ENCODE peak calls at places on chromosomes 12 and 14, in four cellular contexts. Q is HepG2, K is SK-N-SH, D is H1. R is an unnamed sample.

GRCh38 chr14:73365727-73366126 is 92.6 kb downstream of the NUMB start:
- DNase-seq in Q (peak; percentile 76), D (no peak), K (no peak), R (no peak)

GRCh38 chr12:58310368-58310767 is 369.0 kb downstream of the ATP23 start:
- DNase-seq in K (no peak), D (no peak), Q (no peak), R (no peak)

GRCh38 chr12:71295913-71296312 is 138.1 kb upstream of the TSPAN8 start:
- DNase-seq in D (no peak), K (no peak), Q (no peak), R (no peak)

GRCh38 chr12:92551853-92552397 is 150.9 kb upstream of the PLEKHG7 start:
- DNase-seq in K (no peak), D (no peak), Q (no peak), R (peak; percentile 98)

GRCh38 chr12:128817115-128818015 is 6.4 kb downstream of the SLC15A4 start:
- DNase-seq in D (no peak), K (peak; percentile 46), Q (no peak), R (peak; percentile 90)

GRCh38 chr12:119322324-119322723 is 12.2 kb upstream of the CCDC60 start:
- DNase-seq in Q (no peak), K (no peak), D (no peak), R (no peak)

GRCh38 chr14:95025218-95025617 is 132.1 kb downstream of the DICER1 start:
- DNase-seq in D (no peak), K (no peak), Q (no peak), R (no peak)

GRCh38 chr12:48814313-48815280 is 3.7 kb upstream of the CACNB3 start:
- DNase-seq in D (peak; percentile 94), Q (peak; percentile 42), K (peak; percentile 96), R (peak; percentile 31)

GRCh38 chr12:113088971-113089756 is 32.6 kb downstream of the DTX1 start:
- DNase-seq in Q (no peak), K (no peak), D (no peak), R (peak; percentile 64)

GRCh38 chr12:87676726-87677125 is 352.5 kb downstream of the C12orf50 start:
- DNase-seq in K (no peak), D (no peak), Q (no peak), R (no peak)

GRCh38 chr12:90163975-90164374 is 455.3 kb upstream of the ATP2B1 start:
- DNase-seq in K (no peak), Q (no peak), D (no peak), R (no peak)

GRCh38 chr12:102503056-102503681 is 22.8 kb upstream of the IGF1 start:
- DNase-seq in D (no peak), Q (no peak), K (no peak), R (peak; percentile 55)

GRCh38 chr12:53173085-53173715 is 7.3 kb upstream of the ZNF740 start:
- DNase-seq in Q (no peak), K (no peak), D (no peak), R (no peak)

GRCh38 chr12:129790930-129791329 is 112.9 kb downstream of the TMEM132D start:
- DNase-seq in K (peak; percentile 48), D (no peak), Q (no peak), R (no peak)

GRCh38 chr12:22333751-22334695 is 484 bp downstream of the ST8SIA1 start:
- DNase-seq in K (peak; percentile 36), D (peak; percentile 63), Q (no peak), R (no peak)

GRCh38 chr12:100267603-100268281 is 765 bp downstream of the SCYL2 start:
- DNase-seq in Q (peak; percentile 12), K (no peak), D (peak; percentile 71), R (no peak)

GRCh38 chr14:77353469-77354141 is 23.3 kb downstream of the TMED8 start:
- DNase-seq in D (no peak), Q (peak; percentile 84), K (no peak), R (no peak)

GRCh38 chr14:69001375-69001774 is 22.3 kb upstream of the ACTN1 start:
- DNase-seq in K (no peak), Q (no peak), D (no peak), R (no peak)

GRCh38 chr12:113191236-113191635 is 5.7 kb downstream of the RITA1 start:
- DNase-seq in D (no peak), Q (no peak), K (no peak), R (no peak)

GRCh38 chr12:18391136-18391535 is 129.8 kb downstream of the PIK3C2G start:
- DNase-seq in Q (no peak), K (no peak), D (no peak), R (no peak)

GRCh38 chr12:62113366-62114011 is 146.7 kb upstream of the USP15 start:
- DNase-seq in Q (no peak), D (peak; percentile 60), K (no peak), R (no peak)

GRCh38 chr12:40963761-40964160 is 224.4 kb upstream of the PDZRN4 start:
- DNase-seq in Q (no peak), D (no peak), K (no peak), R (no peak)

GRCh38 chr12:95959107-95959506 is 16.0 kb downstream of the AMDHD1 start:
- DNase-seq in D (no peak), K (peak; percentile 53), Q (peak; percentile 59), R (no peak)

GRCh38 chr14:31297701-31298344 is 90.2 kb upstream of the HECTD1 start:
- DNase-seq in Q (no peak), K (no peak), D (no peak), R (no peak)

GRCh38 chr12:88432536-88433462 is 147.5 kb downstream of the KITLG start:
- DNase-seq in Q (no peak), K (no peak), D (no peak), R (no peak)

GRCh38 chr12:6921539-6921938 is 6.2 kb upstream of the ATN1 start:
- DNase-seq in Q (no peak), D (no peak), K (no peak), R (no peak)

GRCh38 chr12:7856516-7856915 is 16.2 kb downstream of the SLC2A14 start:
- DNase-seq in D (no peak), K (no peak), Q (no peak), R (no peak)

DNA sequence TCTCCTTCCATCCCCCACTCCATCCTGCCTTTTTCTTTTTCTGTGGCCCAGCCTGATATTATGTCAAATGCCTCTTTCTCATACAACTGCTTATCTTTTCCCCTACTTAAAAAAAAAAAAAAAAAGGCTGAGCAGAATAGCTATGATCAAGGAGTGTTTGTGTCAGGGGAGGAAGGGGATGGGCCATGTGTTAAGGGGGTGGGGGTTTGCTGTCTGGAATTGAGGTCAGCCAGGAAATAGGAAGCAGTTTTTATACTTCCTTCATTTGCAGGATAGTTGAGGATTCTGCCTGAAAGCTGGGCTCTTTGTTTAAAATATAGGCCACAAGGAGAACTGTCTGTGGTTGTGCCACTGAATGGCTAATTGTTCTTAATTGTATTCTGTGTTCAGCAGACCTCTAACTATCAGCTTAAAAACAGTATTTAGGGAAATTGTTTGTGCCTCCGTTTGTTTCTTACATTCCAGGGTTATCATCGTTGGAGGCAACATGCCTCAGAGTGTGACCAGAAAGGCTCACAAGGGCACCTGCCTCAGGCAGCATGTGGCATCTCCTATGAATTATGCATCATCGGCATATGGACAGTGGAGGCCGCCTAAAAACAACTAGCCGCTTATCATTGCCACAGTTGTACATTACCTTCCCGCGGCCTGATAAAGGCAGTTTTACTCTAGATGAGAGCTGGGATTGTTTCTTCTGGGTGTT is 95.9 kb downstream of the SRGAP1 start:
- DNase-seq in K (peak; percentile 52), D (no peak), Q (no peak), R (no peak)
- TF ChIP-seq TCF12 in K (no peak), D (no peak), Q (no peak), R (no peak)

DNA sequence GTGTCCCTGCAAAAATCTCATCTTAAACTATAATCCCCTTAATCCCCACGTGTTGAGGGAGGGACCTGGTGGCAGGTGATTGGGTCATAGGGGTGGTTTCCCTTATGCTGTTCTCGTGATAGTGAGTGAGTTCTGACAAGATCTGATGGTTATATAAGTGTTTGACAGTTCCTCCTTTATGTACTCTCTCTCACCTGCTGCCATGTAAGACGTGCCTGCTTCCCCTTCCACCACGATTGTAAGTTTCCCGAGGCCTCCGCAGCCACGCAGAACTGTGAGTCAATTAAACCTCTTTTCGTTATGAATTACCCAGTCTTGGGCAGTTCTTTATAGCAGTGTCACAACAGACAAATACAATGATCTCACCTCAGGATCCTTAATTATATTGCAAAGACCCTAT is 45.2 kb upstream of the MAP1LC3B2 start:
- DNase-seq in D (no peak), Q (no peak), K (no peak), R (no peak)
- TF ChIP-seq POLR2AphosphoS5 in D (no peak), Q (no peak), K (no peak), R (no peak)

DNA sequence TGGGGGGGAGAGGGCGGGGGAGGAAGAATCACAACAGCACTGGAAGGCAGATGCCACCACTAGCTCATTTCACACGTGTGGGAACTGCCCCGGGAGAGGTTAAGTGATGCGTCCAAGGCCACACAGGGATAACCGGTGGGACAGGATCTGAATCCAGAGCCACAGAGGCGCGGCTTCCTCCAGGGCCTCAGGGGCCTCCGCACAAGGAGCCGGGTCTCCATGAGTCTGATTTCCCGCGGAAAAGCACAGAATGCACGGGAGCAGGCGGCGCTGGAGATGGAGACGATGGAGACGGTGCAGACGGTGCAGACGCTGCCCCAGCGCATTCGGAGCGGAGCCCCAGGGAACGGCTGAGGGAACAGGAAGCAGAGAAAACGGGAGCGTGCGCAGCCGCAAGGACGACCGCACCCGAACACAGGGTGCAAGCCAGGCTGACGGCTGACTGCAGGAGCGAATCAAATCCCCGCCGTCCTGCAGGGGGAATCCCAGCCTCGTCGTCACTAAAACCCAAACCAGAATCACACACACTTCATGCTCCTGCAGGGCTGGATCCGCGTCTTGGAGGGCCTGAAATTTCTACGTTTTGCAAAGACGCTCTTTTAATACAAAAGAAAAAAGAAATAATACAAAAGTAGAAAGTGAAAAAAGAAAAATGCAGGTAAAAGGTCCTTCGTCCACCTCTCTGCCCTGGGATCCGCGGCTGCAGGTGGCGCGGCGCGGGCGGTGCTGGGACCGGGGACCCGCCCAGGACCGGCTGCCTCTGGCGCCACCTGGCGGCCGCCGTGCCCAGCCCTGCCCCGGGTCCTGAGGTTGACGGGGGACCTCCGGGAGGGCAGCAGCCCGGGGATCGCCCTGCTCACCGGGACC is 20.4 kb downstream of the STX2 start:
- DNase-seq in D (peak; percentile 97), Q (no peak), K (peak; percentile 90), R (peak; percentile 28)
- TF ChIP-seq RAD21 in D (peak; percentile 58), Q (peak; percentile 94), K (peak; percentile 31), R (peak; percentile 60)

DNA sequence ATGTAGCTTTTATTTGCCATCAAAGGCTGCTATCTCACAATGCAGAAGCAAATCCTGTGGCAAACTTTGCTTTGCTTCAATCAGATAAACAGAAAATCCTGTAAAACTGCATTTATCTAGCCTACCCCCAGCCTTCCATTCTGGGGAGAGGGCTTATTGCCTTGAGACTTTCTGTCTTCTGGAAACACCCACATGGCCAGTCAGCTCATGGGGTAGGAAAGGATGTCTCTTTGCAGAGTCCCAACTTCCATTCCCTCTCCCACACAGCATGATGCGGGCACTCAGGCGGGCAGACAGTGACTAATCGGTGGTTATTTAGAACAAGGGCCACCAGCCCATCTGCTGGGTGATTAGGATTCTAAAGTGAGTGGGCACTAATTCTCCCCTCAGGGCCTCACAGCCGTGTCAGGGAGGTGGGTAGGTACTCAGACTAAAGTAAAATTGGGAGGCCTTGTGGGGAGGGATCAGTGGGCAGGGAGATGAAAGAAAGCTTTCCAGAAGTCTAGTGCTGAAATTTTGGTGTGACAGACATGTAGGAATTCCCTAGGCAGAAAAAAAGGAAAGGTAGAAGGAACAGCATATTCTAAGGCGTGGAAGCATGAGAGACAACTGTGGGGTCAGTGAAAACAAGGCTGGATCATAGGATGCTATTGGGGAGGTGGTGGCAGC is 720.5 kb downstream of the VRK1 start:
- DNase-seq in K (no peak), Q (no peak), D (no peak), R (no peak)
- TF ChIP-seq TCF12 in K (no peak), Q (no peak), D (no peak), R (no peak)

GRCh38 chr12:25570418-25570817 is 17.3 kb upstream of the LMNTD1 start:
- DNase-seq in K (no peak), Q (no peak), D (no peak), R (no peak)
- TF ChIP-seq POLR2AphosphoS5 in K (no peak), Q (no peak), D (no peak), R (no peak)

GRCh38 chr12:1580526-1580925 is 13.9 kb downstream of the FBXL14 start:
- DNase-seq in Q (no peak), K (no peak), D (no peak), R (no peak)
- TF ChIP-seq RAD21 in Q (no peak), K (no peak), D (no peak), R (no peak)

R was measured in GM12878.